ENCODE peak calls at places on chromosomes 16 and 17, in nine cellular contexts. J is Karpas-422; Y is thoracic aorta; K is heart right ventricle; E is endodermal cell; D is CD8-positive, alpha-beta memory T cell; L is PC-9; C is AG04450; G is body of pancreas. T is an unnamed sample.
A peak's percentile ranks its signal among the peaks of the same experiment; 100 is the strongest.

GRCh38 chr16:57503366-57503765 is 17.1 kb upstream of the DOK4 start:
- DNase-seq in J (no peak), Y (no peak), K (no peak), E (peak; percentile 62), D (no peak), L (no peak), C (no peak), G (no peak), T (no peak)

GRCh38 chr16:83356266-83356665 is 451.5 kb upstream of the HSBP1 start:
- DNase-seq in J (peak; percentile 87), Y (no peak), K (no peak), E (peak; percentile 62), D (no peak), L (no peak), C (peak; percentile 7), G (peak; percentile 15), T (peak; percentile 84)

GRCh38 chr16:84778720-84779119 is 41.1 kb upstream of the CRISPLD2 start:
- DNase-seq in J (no peak), Y (no peak), K (no peak), E (no peak), D (no peak), L (no peak), C (no peak), G (no peak), T (no peak)

GRCh38 chr17:55286681-55287589 is 22.2 kb downstream of the HLF start:
- DNase-seq in J (no peak), Y (no peak), K (no peak), E (no peak), D (no peak), L (peak; percentile 76), C (no peak), G (peak; percentile 84), T (no peak)

GRCh38 chr16:88854306-88855111 is 2.2 kb downstream of the GALNS start:
- DNase-seq in J (no peak), Y (no peak), K (no peak), E (no peak), D (no peak), L (no peak), C (no peak), G (no peak), T (no peak)

GRCh38 chr17:7993972-7994589 is 8.3 kb upstream of the GUCY2D start:
- DNase-seq in J (no peak), Y (no peak), K (peak; percentile 46), E (no peak), D (no peak), L (no peak), C (no peak), G (no peak), T (no peak)

GRCh38 chr17:30304778-30305177 is 13.0 kb upstream of the BLMH start:
- DNase-seq in J (no peak), Y (no peak), K (no peak), E (no peak), D (no peak), L (no peak), C (no peak), G (no peak), T (no peak)

GRCh38 chr17:77863814-77864161 is 94.7 kb upstream of the TNRC6C start:
- DNase-seq in J (no peak), Y (no peak), K (peak; percentile 62), E (peak; percentile 66), D (no peak), L (no peak), C (no peak), G (no peak), T (no peak)

DNA sequence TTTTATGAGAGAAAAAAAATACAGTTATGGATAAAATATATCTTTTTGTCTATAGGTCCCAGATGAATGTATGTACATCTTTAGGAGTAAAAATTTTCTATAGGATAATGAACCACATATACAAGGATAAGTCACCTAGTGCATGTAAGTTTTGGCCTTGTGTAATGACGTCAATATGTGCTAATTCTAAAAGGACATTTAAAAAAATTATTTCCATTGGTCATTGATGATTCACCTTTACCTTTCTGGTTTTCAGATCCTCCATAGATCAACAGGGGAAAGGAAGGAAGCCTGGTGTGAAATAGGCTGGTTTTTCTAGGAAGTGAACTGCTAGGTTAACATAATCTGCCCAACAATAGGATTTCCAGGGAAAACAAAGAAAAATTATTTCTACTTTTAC is 684.3 kb upstream of the SOX9 start:
- DNase-seq in J (no peak), Y (no peak), K (no peak), E (no peak), D (no peak), L (no peak), C (no peak), G (no peak), T (no peak)
- H3K27ac ChIP-seq in J (no peak overlapping the region), Y (no peak overlapping the region), K (no peak overlapping the region), E (no peak overlapping the region), D (no peak overlapping the region), L (no peak overlapping the region), C (no peak overlapping the region), G (no peak overlapping the region), T (peak overlapping the region; percentile 14)

GRCh38 chr16:54936086-54936978 is 5.7 kb downstream of the IRX5 start:
- DNase-seq in J (no peak), Y (no peak), K (peak; percentile 26), E (peak; percentile 86), D (no peak), L (no peak), C (no peak), G (no peak), T (no peak)

GRCh38 chr16:54933281-54934150 is 2.9 kb downstream of the IRX5 start:
- DNase-seq in J (no peak), Y (no peak), K (no peak), E (peak; percentile 75), D (no peak), L (no peak), C (no peak), G (no peak), T (no peak)

GRCh38 chr16:54932737-54933254 is 2.1 kb downstream of the IRX5 start:
- DNase-seq in J (no peak), Y (no peak), K (no peak), E (peak; percentile 83), D (no peak), L (no peak), C (no peak), G (no peak), T (no peak)

GRCh38 chr16:54935411-54936085 is 4.9 kb downstream of the IRX5 start:
- DNase-seq in J (no peak), Y (no peak), K (no peak), E (no peak), D (no peak), L (no peak), C (no peak), G (no peak), T (no peak)

DNA sequence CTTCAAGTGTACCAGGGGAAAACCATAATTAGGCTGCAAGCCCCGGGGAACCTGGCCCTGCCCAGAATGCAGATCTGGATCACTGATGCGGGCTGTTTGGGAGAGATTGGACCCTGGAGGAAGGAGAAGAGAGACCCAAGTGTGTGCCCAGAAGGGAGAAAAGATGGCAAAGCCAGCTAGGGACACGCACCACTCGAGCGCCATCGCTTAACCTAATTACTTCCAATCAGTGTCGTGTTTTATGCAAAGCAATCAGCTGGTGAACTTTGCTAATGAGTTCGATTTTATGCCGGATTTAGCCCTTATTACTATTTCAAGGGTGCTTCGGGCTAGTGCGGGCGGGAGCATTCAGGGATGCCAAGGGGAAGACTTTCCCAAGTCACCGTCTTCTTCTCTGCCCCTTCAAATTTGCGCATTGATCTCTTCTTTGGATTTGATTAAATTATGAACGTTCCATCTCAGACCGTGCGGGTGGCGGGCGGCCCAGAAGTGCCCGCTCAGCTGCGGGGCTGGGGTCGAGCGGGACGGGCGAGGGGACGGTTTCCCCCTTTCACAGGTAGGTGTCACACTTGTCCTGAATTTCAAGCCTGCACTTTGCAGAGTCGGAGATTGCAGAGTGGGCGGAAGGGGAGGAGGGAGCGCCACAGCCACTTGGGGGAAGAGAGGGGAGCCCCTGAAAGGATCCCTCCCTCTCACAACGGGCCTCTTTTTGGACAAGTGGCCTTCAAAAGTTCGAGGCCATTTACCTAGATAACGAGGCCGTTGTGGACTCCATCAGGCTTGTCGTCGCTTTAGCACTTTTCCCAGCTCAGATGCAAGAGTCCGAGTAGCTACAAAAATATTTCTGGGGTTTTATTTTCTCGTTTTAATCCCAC is 4.1 kb downstream of the IRX5 start:
- DNase-seq in J (no peak), Y (no peak), K (peak; percentile 42), E (peak; percentile 85), D (no peak), L (no peak), C (no peak), G (no peak), T (no peak)
- H3K27ac ChIP-seq in J (no peak overlapping the region), Y (no peak overlapping the region), K (peak overlapping the region; percentile 63), E (no peak overlapping the region), D (no peak overlapping the region), L (no peak overlapping the region), C (no peak overlapping the region), G (no peak overlapping the region), T (peak overlapping the region; percentile 97)

GRCh38 chr16:643050-643368 is 1.4 kb downstream of the MCRIP2 start:
- DNase-seq in J (no peak), Y (no peak), K (no peak), E (no peak), D (no peak), L (no peak), C (no peak), G (no peak), T (no peak)

GRCh38 chr16:640614-641013 is 1.0 kb upstream of the MCRIP2 start:
- DNase-seq in J (no peak), Y (no peak), K (no peak), E (no peak), D (no peak), L (no peak), C (no peak), G (no peak), T (no peak)

GRCh38 chr16:638836-639235 is 2.7 kb upstream of the METTL26 start:
- DNase-seq in J (no peak), Y (no peak), K (no peak), E (no peak), D (no peak), L (no peak), C (no peak), G (no peak), T (no peak)

GRCh38 chr16:642189-643049 is 791 bp downstream of the MCRIP2 start:
- DNase-seq in J (peak; percentile 87), Y (no peak), K (peak; percentile 66), E (peak; percentile 79), D (no peak), L (peak; percentile 43), C (no peak), G (peak; percentile 87), T (no peak)

DNA sequence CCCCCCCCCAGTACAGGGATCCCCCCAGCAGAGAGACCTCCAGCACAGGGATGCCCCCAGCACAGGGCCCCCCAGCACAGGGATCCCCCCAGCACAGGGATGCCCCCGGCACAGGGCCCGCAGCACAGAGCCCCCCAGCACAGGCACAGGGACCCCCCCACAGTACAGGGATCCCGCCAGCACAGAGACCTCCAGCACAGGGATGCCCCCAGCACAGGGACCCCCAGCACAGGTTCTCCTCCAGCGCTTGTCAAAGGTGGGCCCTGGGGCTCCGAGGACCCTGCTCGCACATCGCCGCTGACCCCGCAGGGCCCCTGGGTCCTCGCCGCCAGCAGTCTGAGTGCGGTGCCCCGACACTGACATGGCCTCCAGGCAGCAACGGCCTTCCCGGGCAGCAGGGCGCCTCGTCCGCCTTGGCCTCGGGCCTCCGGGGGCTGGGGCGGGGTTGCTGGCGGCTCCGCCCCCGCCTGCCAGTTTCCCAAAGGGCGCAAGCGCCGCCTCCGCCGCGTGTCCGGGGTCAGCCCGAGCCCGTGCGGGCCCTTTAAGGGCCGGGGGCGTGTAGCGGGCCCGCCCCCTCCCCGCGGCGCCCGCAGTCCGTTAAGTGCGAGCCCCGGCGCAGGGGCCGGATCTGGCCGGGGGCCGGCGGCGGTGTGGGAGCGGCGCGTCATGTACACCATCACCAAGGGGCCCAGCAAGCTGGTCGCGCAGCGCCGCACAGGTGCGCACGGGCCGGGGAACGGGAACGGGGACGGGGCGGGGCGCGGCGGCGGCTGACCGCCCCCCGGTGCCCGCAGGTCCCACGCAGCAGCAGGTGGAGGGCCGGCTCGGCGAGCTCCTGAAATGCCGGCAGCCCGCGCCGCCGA is at the start of gene MCRIP2:
- DNase-seq in J (peak; percentile 95), Y (no peak), K (peak; percentile 85), E (peak; percentile 94), D (peak; percentile 41), L (peak; percentile 46), C (peak; percentile 41), G (peak; percentile 92), T (no peak)
- H3K27ac ChIP-seq in J (peak within 1 kb of the TSS; percentile 76), Y (peak within 1 kb of the TSS; percentile 52), K (peak within 1 kb of the TSS; percentile 94), E (no peak within 1 kb of the TSS), D (peak within 1 kb of the TSS; percentile 73), L (peak within 1 kb of the TSS; percentile 23), C (no peak within 1 kb of the TSS), G (peak within 1 kb of the TSS; percentile 84), T (no peak within 1 kb of the TSS)

DNA sequence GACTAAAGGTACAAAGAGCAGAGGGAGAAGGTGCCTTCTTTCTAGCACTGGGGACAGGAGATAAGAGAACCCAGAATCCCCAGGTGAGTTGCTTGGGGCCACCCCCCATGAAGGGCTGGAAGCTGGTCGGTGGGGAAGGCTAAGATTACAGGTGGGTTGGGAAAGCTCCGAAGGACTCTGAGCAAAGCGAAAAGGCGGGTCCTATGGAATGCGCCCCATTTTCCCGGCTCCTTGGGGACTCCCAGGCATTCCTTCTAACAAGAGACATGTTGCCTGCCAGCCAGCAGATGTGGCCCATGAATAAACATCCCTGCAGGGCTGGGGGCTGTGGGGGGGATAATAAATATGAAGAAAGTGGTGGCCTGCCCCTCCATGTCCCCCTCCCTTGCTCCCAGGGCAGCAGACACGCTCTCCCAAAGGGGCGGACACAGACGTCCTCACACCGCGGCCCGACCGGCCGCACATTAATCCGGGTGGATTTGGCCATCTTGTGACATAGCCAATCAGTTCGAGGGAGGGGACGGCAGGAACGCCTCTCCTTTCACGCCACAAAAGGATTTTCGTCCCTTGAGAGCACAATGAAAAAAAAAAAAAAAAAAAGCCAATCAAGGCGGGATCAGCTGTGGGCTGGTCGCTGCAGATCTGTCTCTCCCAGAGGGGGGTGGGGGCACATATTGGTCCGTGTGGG is 98.5 kb downstream of the SOX9 start:
- DNase-seq in J (no peak), Y (no peak), K (no peak), E (peak; percentile 84), D (no peak), L (no peak), C (no peak), G (no peak), T (no peak)
- H3K27ac ChIP-seq in J (no peak overlapping the region), Y (no peak overlapping the region), K (no peak overlapping the region), E (peak overlapping the region; percentile 94), D (no peak overlapping the region), L (no peak overlapping the region), C (no peak overlapping the region), G (no peak overlapping the region), T (no peak overlapping the region)